ENCODE peak calls at places on chromosome 20, in nine cellular contexts. One of them, this sample, is unnamed.

GRCh38 chr20:25459916-25460590 is 52.6 kb downstream of the GINS1 start:
- DNase-seq in amniotic stem cell: no peak
- DNase-seq in cardiac muscle cell: no peak
- DNase-seq in Calu3: no peak
- DNase-seq in anterior cingulate cortex: no peak
- DNase-seq in progenitor cell of endocrine pancreas: no peak
- DNase-seq in astrocyte of the spinal cord: no peak
- DNase-seq in foreskin melanocyte: no peak
- DNase-seq in colonic mucosa: no peak
- DNase-seq in this sample: no peak

GRCh38 chr20:57953638-57954037 is 243.8 kb upstream of the PMEPA1 start:
- DNase-seq in amniotic stem cell: peak; percentile 14
- DNase-seq in cardiac muscle cell: no peak
- DNase-seq in Calu3: no peak
- DNase-seq in anterior cingulate cortex: no peak
- DNase-seq in progenitor cell of endocrine pancreas: no peak
- DNase-seq in astrocyte of the spinal cord: peak; percentile 44
- DNase-seq in foreskin melanocyte: no peak
- DNase-seq in colonic mucosa: no peak
- DNase-seq in this sample: peak; percentile 26

GRCh38 chr20:54023406-54023805 is 47.0 kb downstream of the BCAS1 start:
- DNase-seq in amniotic stem cell: no peak
- DNase-seq in cardiac muscle cell: no peak
- DNase-seq in Calu3: no peak
- DNase-seq in anterior cingulate cortex: no peak
- DNase-seq in progenitor cell of endocrine pancreas: no peak
- DNase-seq in astrocyte of the spinal cord: no peak
- DNase-seq in foreskin melanocyte: no peak
- DNase-seq in colonic mucosa: no peak
- DNase-seq in this sample: no peak

GRCh38 chr20:61570796-61571195 is 318.7 kb downstream of the CDH4 start:
- DNase-seq in amniotic stem cell: no peak
- DNase-seq in cardiac muscle cell: no peak
- DNase-seq in Calu3: no peak
- DNase-seq in anterior cingulate cortex: no peak
- DNase-seq in progenitor cell of endocrine pancreas: no peak
- DNase-seq in astrocyte of the spinal cord: no peak
- DNase-seq in foreskin melanocyte: no peak
- DNase-seq in colonic mucosa: no peak
- DNase-seq in this sample: no peak

GRCh38 chr20:13533946-13534345 is 104.8 kb downstream of the TASP1 start:
- DNase-seq in amniotic stem cell: no peak
- DNase-seq in cardiac muscle cell: peak; percentile 11
- DNase-seq in Calu3: no peak
- DNase-seq in anterior cingulate cortex: no peak
- DNase-seq in progenitor cell of endocrine pancreas: no peak
- DNase-seq in astrocyte of the spinal cord: peak; percentile 23
- DNase-seq in foreskin melanocyte: no peak
- DNase-seq in colonic mucosa: no peak
- DNase-seq in this sample: peak; percentile 30

GRCh38 chr20:62161347-62161746 is 17.8 kb downstream of the SS18L1 start:
- DNase-seq in amniotic stem cell: no peak
- DNase-seq in cardiac muscle cell: peak; percentile 89
- DNase-seq in Calu3: peak; percentile 63
- DNase-seq in anterior cingulate cortex: no peak
- DNase-seq in progenitor cell of endocrine pancreas: no peak
- DNase-seq in astrocyte of the spinal cord: peak; percentile 54
- DNase-seq in foreskin melanocyte: no peak
- DNase-seq in colonic mucosa: no peak
- DNase-seq in this sample: peak; percentile 66

GRCh38 chr20:24027229-24027628 is 38.6 kb upstream of the GGTLC1 start:
- DNase-seq in amniotic stem cell: no peak
- DNase-seq in cardiac muscle cell: peak; percentile 76
- DNase-seq in Calu3: no peak
- DNase-seq in anterior cingulate cortex: no peak
- DNase-seq in progenitor cell of endocrine pancreas: no peak
- DNase-seq in astrocyte of the spinal cord: no peak
- DNase-seq in foreskin melanocyte: peak; percentile 52
- DNase-seq in colonic mucosa: peak; percentile 43
- DNase-seq in this sample: no peak

GRCh38 chr20:2914160-2914559 is 40.9 kb downstream of the PTPRA start:
- DNase-seq in amniotic stem cell: no peak
- DNase-seq in cardiac muscle cell: peak; percentile 54
- DNase-seq in Calu3: peak; percentile 2
- DNase-seq in anterior cingulate cortex: no peak
- DNase-seq in progenitor cell of endocrine pancreas: no peak
- DNase-seq in astrocyte of the spinal cord: peak; percentile 19
- DNase-seq in foreskin melanocyte: no peak
- DNase-seq in colonic mucosa: no peak
- DNase-seq in this sample: no peak

GRCh38 chr20:44650777-44651493 is 564 bp downstream of the ADA start:
- DNase-seq in amniotic stem cell: no peak
- DNase-seq in cardiac muscle cell: peak; percentile 19
- DNase-seq in Calu3: no peak
- DNase-seq in anterior cingulate cortex: no peak
- DNase-seq in progenitor cell of endocrine pancreas: no peak
- DNase-seq in astrocyte of the spinal cord: no peak
- DNase-seq in foreskin melanocyte: no peak
- DNase-seq in colonic mucosa: peak; percentile 33
- DNase-seq in this sample: no peak

GRCh38 chr20:38216201-38216600 is 44.3 kb downstream of the KIAA1755 start:
- DNase-seq in amniotic stem cell: no peak
- DNase-seq in cardiac muscle cell: no peak
- DNase-seq in Calu3: no peak
- DNase-seq in anterior cingulate cortex: no peak
- DNase-seq in progenitor cell of endocrine pancreas: no peak
- DNase-seq in astrocyte of the spinal cord: no peak
- DNase-seq in foreskin melanocyte: no peak
- DNase-seq in colonic mucosa: no peak
- DNase-seq in this sample: no peak

GRCh38 chr20:37552415-37552814 is 24.7 kb upstream of the BLCAP start:
- DNase-seq in amniotic stem cell: no peak
- DNase-seq in cardiac muscle cell: peak; percentile 22
- DNase-seq in Calu3: no peak
- DNase-seq in anterior cingulate cortex: no peak
- DNase-seq in progenitor cell of endocrine pancreas: no peak
- DNase-seq in astrocyte of the spinal cord: no peak
- DNase-seq in foreskin melanocyte: peak; percentile 72
- DNase-seq in colonic mucosa: no peak
- DNase-seq in this sample: peak; percentile 16

GRCh38 chr20:56820984-56821383 is 191.9 kb downstream of the TFAP2C start:
- DNase-seq in amniotic stem cell: no peak
- DNase-seq in cardiac muscle cell: no peak
- DNase-seq in Calu3: no peak
- DNase-seq in anterior cingulate cortex: no peak
- DNase-seq in progenitor cell of endocrine pancreas: no peak
- DNase-seq in astrocyte of the spinal cord: no peak
- DNase-seq in foreskin melanocyte: no peak
- DNase-seq in colonic mucosa: no peak
- DNase-seq in this sample: no peak

GRCh38 chr20:48632017-48632824 is 195.6 kb downstream of the PREX1 start:
- DNase-seq in amniotic stem cell: no peak
- DNase-seq in cardiac muscle cell: no peak
- DNase-seq in Calu3: no peak
- DNase-seq in anterior cingulate cortex: no peak
- DNase-seq in progenitor cell of endocrine pancreas: no peak
- DNase-seq in astrocyte of the spinal cord: no peak
- DNase-seq in foreskin melanocyte: no peak
- DNase-seq in colonic mucosa: no peak
- DNase-seq in this sample: no peak

GRCh38 chr20:51695574-51696303 is 72.5 kb downstream of the ATP9A start:
- DNase-seq in amniotic stem cell: peak; percentile 40
- DNase-seq in cardiac muscle cell: peak; percentile 61
- DNase-seq in Calu3: peak; percentile 69
- DNase-seq in anterior cingulate cortex: no peak
- DNase-seq in progenitor cell of endocrine pancreas: no peak
- DNase-seq in astrocyte of the spinal cord: peak; percentile 74
- DNase-seq in foreskin melanocyte: peak; percentile 75
- DNase-seq in colonic mucosa: no peak
- DNase-seq in this sample: peak; percentile 35

GRCh38 chr20:62117658-62118057 is 4.6 kb upstream of the LSM14B start:
- DNase-seq in amniotic stem cell: no peak
- DNase-seq in cardiac muscle cell: no peak
- DNase-seq in Calu3: no peak
- DNase-seq in anterior cingulate cortex: no peak
- DNase-seq in progenitor cell of endocrine pancreas: no peak
- DNase-seq in astrocyte of the spinal cord: no peak
- DNase-seq in foreskin melanocyte: no peak
- DNase-seq in colonic mucosa: no peak
- DNase-seq in this sample: no peak

GRCh38 chr20:34880095-34880680 is 3.8 kb downstream of the ACSS2 start:
- DNase-seq in amniotic stem cell: no peak
- DNase-seq in cardiac muscle cell: no peak
- DNase-seq in Calu3: no peak
- DNase-seq in anterior cingulate cortex: no peak
- DNase-seq in progenitor cell of endocrine pancreas: no peak
- DNase-seq in astrocyte of the spinal cord: no peak
- DNase-seq in foreskin melanocyte: no peak
- DNase-seq in colonic mucosa: peak; percentile 67
- DNase-seq in this sample: no peak

GRCh38 chr20:21118138-21118537 is 7.7 kb upstream of the KIZ start:
- DNase-seq in amniotic stem cell: no peak
- DNase-seq in cardiac muscle cell: no peak
- DNase-seq in Calu3: no peak
- DNase-seq in anterior cingulate cortex: no peak
- DNase-seq in progenitor cell of endocrine pancreas: no peak
- DNase-seq in astrocyte of the spinal cord: no peak
- DNase-seq in foreskin melanocyte: no peak
- DNase-seq in colonic mucosa: no peak
- DNase-seq in this sample: no peak

GRCh38 chr20:57653546-57653900 is 33.3 kb upstream of the ZBP1 start:
- DNase-seq in amniotic stem cell: no peak
- DNase-seq in cardiac muscle cell: no peak
- DNase-seq in Calu3: no peak
- DNase-seq in anterior cingulate cortex: no peak
- DNase-seq in progenitor cell of endocrine pancreas: no peak
- DNase-seq in astrocyte of the spinal cord: no peak
- DNase-seq in foreskin melanocyte: no peak
- DNase-seq in colonic mucosa: no peak
- DNase-seq in this sample: no peak

GRCh38 chr20:57785720-57786119 is 75.9 kb upstream of the PMEPA1 start:
- DNase-seq in amniotic stem cell: no peak
- DNase-seq in cardiac muscle cell: no peak
- DNase-seq in Calu3: no peak
- DNase-seq in anterior cingulate cortex: no peak
- DNase-seq in progenitor cell of endocrine pancreas: no peak
- DNase-seq in astrocyte of the spinal cord: no peak
- DNase-seq in foreskin melanocyte: no peak
- DNase-seq in colonic mucosa: no peak
- DNase-seq in this sample: no peak

GRCh38 chr20:58420798-58421496 is 31.9 kb downstream of the VAPB start:
- DNase-seq in amniotic stem cell: no peak
- DNase-seq in cardiac muscle cell: peak; percentile 62
- DNase-seq in Calu3: no peak
- DNase-seq in anterior cingulate cortex: no peak
- DNase-seq in progenitor cell of endocrine pancreas: no peak
- DNase-seq in astrocyte of the spinal cord: peak; percentile 58
- DNase-seq in foreskin melanocyte: no peak
- DNase-seq in colonic mucosa: no peak
- DNase-seq in this sample: peak; percentile 76